ENCODE peak calls at places on chromosomes 13 and 19, in five cellular contexts. V is prostate gland, P is HCT116, T is breast epithelium, G is K562. C is an unnamed sample.

GRCh38 chr13:103178986-103179695 is 112.9 kb upstream of the SLC10A2 start:
- DNase-seq in P (no peak), T (no peak), G (no peak), V (no peak), C (no peak)

GRCh38 chr19:30780032-30780431 is 407.8 kb downstream of the ZNF536 start:
- DNase-seq in P (no peak), G (no peak), T (no peak), V (no peak), C (no peak)

GRCh38 chr13:37700887-37701286 is 102.3 kb upstream of the POSTN start:
- DNase-seq in P (no peak), G (no peak), V (no peak), T (no peak), C (no peak)

GRCh38 chr19:40503300-40503699 is 36.5 kb downstream of the SPTBN4 start:
- DNase-seq in T (no peak), V (no peak), G (peak), P (no peak), C (no peak)

GRCh38 chr13:101258071-101258470 is 158.2 kb downstream of the NALCN start:
- DNase-seq in V (no peak), T (no peak), G (no peak), P (peak), C (no peak)

GRCh38 chr13:38350114-38350617 is 515 bp downstream of the UFM1 start:
- DNase-seq in G (peak), P (peak), V (peak), T (peak), C (peak)

GRCh38 chr13:77019756-77020155 is 7.2 kb downstream of the FBXL3 start:
- DNase-seq in G (no peak), T (no peak), P (no peak), V (no peak), C (no peak)

GRCh38 chr13:27264181-27264580 is 6.4 kb upstream of the RASL11A start:
- DNase-seq in P (no peak), V (no peak), G (no peak), T (no peak), C (no peak)

GRCh38 chr19:10260141-10260584 is 8.1 kb downstream of the MRPL4 start:
- DNase-seq in P (peak), T (no peak), G (peak), V (no peak), C (no peak)

GRCh38 chr19:12606796-12607195 is 3.8 kb downstream of the ZNF490 start:
- DNase-seq in V (no peak), T (no peak), P (no peak), G (no peak), C (peak)

GRCh38 chr19:33275559-33275932 is 26.8 kb downstream of the CEBPA start:
- DNase-seq in V (no peak), G (no peak), T (no peak), P (no peak), C (no peak)

GRCh38 chr19:1394252-1395193 is 6.8 kb downstream of the GAMT start:
- DNase-seq in T (no peak), G (peak), P (no peak), V (no peak), C (no peak)

GRCh38 chr13:93290503-93290902 is 63.9 kb downstream of the GPC6 start:
- DNase-seq in V (no peak), P (no peak), T (no peak), G (no peak), C (no peak)

GRCh38 chr13:30681489-30682242 is 53.7 kb upstream of the ALOX5AP start:
- DNase-seq in V (no peak), P (no peak), T (no peak), G (no peak), C (no peak)

GRCh38 chr13:41064493-41064892 is 3.2 kb downstream of the WBP4 start:
- DNase-seq in T (no peak), V (no peak), P (no peak), G (no peak), C (no peak)

GRCh38 chr19:39937094-39937493 is 2.7 kb upstream of the FCGBP start:
- DNase-seq in V (no peak), T (no peak), P (no peak), G (no peak), C (no peak)

GRCh38 chr19:16435238-16435911 is 36.4 kb downstream of the EPS15L1 start:
- DNase-seq in V (no peak), T (no peak), P (no peak), G (no peak), C (peak)

DNA sequence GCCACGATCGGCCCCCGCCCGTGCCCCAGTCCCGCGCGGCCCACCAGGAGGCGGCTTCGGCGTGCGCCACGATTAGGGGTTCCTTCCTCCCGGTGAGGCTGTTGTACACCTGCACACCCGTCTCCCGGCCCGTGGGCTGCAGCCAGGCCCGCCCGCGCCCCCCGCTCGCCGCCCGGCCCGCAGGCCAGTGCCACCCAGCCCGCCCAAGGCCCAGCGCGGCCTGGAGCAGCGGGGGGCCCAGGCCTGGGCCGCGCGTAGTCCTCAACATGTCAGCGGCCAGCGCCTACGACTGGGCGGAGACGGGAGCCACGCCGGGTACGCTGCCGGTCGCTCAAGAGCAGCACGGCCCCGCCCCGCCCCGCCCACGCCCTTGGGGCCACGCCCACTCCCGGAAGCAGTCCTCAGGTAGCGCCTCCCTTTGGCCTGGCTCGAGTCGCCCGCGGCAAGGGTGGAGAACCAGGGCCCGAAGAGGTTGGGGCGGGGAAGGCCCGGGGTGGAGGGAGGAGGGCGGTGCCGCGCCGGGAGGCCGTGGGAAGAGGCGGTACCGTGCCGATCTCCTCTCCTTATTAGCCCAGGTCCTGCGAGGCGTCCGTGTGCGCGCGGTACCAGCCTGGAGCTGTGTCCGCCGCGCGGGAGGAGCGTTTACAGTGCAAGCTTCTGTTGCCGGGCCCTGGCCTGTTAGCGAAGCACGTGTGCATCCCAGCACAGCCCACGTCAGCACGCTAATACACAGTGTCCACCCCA is at the start of gene CARS2:
- DNase-seq in G (peak), P (peak), T (peak), V (peak), C (peak)
- TF ChIP-seq CTCF in G (peak), P (no peak), T (no peak), V (no peak), C (no peak)

DNA sequence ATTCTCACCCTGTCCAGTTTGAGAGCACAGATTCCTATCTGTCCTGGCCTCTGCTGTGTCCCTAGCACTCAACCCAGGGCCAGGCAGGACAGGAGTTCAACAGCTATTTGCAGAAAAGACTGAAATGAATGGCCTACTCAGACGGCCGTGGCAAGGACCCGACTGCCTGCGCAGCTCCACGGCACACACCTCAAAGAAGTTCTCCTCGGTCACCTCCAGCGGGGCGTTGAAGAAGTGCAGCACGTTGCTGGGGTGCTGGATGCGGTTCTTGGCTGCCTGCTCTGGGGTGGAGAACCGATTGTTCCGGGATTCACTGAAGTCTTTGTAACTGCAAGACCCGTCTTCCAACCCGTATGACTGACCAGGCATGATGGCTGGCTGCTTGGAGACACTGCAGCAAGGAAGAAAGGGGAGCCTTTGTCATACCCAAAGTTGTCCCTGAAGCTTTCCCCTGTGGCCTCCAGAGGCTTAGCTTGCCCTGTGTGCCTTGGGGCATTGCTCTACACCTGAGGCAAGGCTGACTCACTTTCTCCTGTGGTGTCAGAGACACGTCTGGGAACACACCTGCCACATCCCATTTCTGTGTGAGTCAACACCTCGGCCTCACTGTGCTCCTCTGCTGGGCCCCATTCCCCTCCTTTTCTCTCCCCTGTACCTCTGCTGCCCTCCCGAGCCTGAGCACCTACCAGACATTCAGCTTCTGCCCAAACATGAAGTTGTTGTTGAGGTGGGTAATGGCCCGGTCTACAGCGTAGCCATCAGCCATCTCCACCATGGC is 6.8 kb upstream of the ECH1 start:
- DNase-seq in V (no peak), G (no peak), P (peak), T (no peak), C (no peak)
- TF ChIP-seq POLR2A in V (no peak), G (peak), P (no peak), T (no peak), C (no peak)

DNA sequence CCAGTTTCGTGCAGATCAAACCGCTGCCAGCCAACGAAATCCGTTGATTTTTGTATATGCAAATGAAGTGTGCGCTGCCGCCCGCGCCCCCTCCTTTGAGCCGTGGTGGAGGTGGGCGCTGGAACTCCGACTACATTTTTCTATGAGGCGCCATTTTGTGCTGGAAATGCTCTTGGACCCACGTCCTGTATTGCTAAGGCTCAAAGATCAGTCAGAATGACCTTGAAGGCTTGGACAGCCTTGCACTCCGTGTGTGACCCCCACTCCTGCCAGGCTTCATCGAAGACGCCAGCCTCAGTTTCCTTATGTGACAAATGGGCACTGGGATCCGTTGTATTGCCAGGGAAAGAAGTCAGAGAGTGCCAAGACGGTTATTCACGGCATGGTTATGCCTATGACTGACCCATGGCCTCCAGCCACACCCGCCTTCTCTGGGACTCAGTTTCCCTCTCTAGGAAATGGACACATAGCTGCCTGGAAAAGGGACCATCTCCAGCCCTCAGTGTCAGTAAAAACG is 790 bp upstream of the UBE2S start:
- DNase-seq in G (no peak), P (no peak), V (no peak), T (no peak), C (no peak)
- TF ChIP-seq POLR2AphosphoS5 in G (peak), P (no peak), V (peak), T (no peak), C (no peak)

GRCh38 chr13:90365130-90365529 is 982.4 kb upstream of the MIR17HG start:
- DNase-seq in P (no peak), G (no peak), V (no peak), T (no peak), C (no peak)
- TF ChIP-seq CTCF in P (no peak), G (peak), V (no peak), T (no peak), C (no peak)

GRCh38 chr19:56405062-56405461 is 930 bp downstream of the ZNF583 start:
- DNase-seq in V (no peak), T (no peak), G (no peak), P (no peak), C (no peak)

GRCh38 chr19:56404705-56405056 is 549 bp downstream of the ZNF583 start:
- DNase-seq in T (no peak), V (no peak), P (no peak), G (no peak), C (no peak)

GRCh38 chr19:56403261-56403660 is 871 bp upstream of the ZNF583 start:
- DNase-seq in G (no peak), V (no peak), P (no peak), T (no peak), C (no peak)

GRCh38 chr19:56400485-56400884 is 3.6 kb upstream of the ZNF583 start:
- DNase-seq in V (no peak), T (no peak), G (no peak), P (no peak), C (no peak)

GRCh38 chr19:56403764-56404704 is at the start of gene ZNF583:
- DNase-seq in G (peak), T (peak), P (no peak), V (peak), C (peak)
- TF ChIP-seq POLR2A in G (peak), T (no peak), P (no peak), V (no peak), C (no peak)

GRCh38 chr13:39776439-39776838 is 121.0 kb downstream of the COG6 start:
- DNase-seq in P (no peak), V (no peak), T (no peak), G (no peak), C (no peak)
- TF ChIP-seq POLR2AphosphoS5 in P (no peak), V (no peak), T (no peak), G (no peak), C (no peak)

GRCh38 chr13:84571264-84571663 is 689.0 kb upstream of the SLITRK1 start:
- DNase-seq in G (no peak), V (no peak), P (no peak), T (no peak), C (no peak)
- TF ChIP-seq CTCF in G (no peak), V (no peak), P (no peak), T (no peak), C (no peak)

GRCh38 chr19:48967346-48968178 is 2.5 kb downstream of the FTL start:
- DNase-seq in P (no peak), G (no peak), V (no peak), T (no peak), C (peak)
- TF ChIP-seq POLR2A in P (no peak), G (peak), V (no peak), T (peak), C (no peak)

DNA sequence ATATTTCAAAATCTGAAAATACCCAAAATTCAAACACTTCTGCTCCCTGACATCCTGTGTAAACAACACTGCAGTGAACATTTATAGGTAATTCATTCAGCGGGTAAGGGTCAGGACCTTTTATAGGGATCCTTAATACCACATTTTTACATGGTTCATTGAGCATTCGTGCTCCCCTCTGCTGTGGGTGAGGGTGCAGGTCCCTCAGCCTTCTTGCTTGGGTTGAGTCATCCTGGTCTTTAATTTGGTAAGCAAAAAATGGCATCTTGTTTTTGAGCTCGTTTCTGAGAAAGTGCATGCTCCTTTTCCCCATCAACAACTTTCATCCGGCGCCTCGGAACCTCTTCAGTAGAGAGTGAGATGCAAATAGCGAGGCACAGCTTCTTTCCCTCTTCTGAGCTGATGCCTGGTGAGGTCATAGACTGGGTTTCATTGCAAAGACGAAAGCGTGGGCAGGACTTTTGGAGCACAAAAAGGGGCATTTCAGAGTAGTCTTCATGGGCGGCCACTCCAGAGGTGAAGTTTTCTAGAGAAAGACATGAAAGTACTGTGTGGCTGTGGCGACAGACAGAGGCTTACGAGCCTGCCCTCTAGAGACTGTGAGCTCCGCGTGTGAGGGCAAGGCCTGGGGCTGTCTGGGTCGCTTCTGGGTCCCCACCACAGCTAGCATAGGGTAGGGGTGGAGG is 44.5 kb downstream of the BBC3 start:
- DNase-seq in G (no peak), T (no peak), V (no peak), P (no peak), C (no peak)
- TF ChIP-seq POLR2AphosphoS5 in G (no peak), T (no peak), V (no peak), P (no peak), C (no peak)

C was measured in sigmoid colon.